ENCODE peak calls at places on chromosomes 2 and 18, in seven cellular contexts. M is HL-60, T is fibroblast of pulmonary artery, V is AG04450, Y is psoas muscle, S is GM13977, P is H9. L is an unnamed sample.

GRCh38 chr18:20971886-20972267 is 139.7 kb downstream of the ROCK1 start:
- DNase-seq in S (peak; percentile 9), M (peak; percentile 38), P (no peak), Y (no peak), V (no peak), T (peak; percentile 55), L (peak; percentile 41)

GRCh38 chr2:30372836-30373235 is 74.2 kb upstream of the LCLAT1 start:
- DNase-seq in Y (no peak), M (no peak), P (no peak), S (no peak), V (no peak), T (no peak), L (no peak)

GRCh38 chr2:10053351-10053750 is 10.0 kb downstream of the KLF11 start:
- DNase-seq in M (no peak), T (no peak), S (no peak), Y (no peak), V (no peak), P (no peak), L (no peak)

GRCh38 chr2:39266139-39266805 is 22.5 kb upstream of the CDKL4 start:
- DNase-seq in M (peak; percentile 7), Y (no peak), V (no peak), S (peak; percentile 34), P (no peak), T (peak; percentile 6), L (peak; percentile 45)

GRCh38 chr2:119233326-119234020 is 9.8 kb downstream of the STEAP3 start:
- DNase-seq in V (no peak), T (peak; percentile 27), Y (peak; percentile 77), P (no peak), M (no peak), S (peak; percentile 80), L (peak; percentile 45)

GRCh38 chr18:26386421-26386820 is 160.2 kb downstream of the TAF4B start:
- DNase-seq in V (no peak), T (peak; percentile 49), S (no peak), M (no peak), Y (no peak), P (no peak), L (no peak)

GRCh38 chr18:48831113-48831759 is 119.5 kb downstream of the SMAD7 start:
- DNase-seq in Y (peak; percentile 8), M (no peak), V (no peak), T (no peak), S (no peak), P (peak; percentile 10), L (no peak)

GRCh38 chr2:46067501-46068292 is 229.5 kb upstream of the EPAS1 start:
- DNase-seq in V (peak; percentile 93), S (no peak), T (peak; percentile 99), Y (no peak), P (no peak), M (no peak), L (peak; percentile 18)

GRCh38 chr2:54669677-54670484 is 53.6 kb upstream of the EML6 start:
- DNase-seq in S (no peak), V (no peak), Y (no peak), T (peak; percentile 93), P (no peak), M (peak; percentile 81), L (peak; percentile 82)

GRCh38 chr2:1511455-1511854 is 98.2 kb downstream of the TPO start:
- DNase-seq in P (no peak), V (no peak), T (no peak), Y (no peak), S (no peak), M (no peak), L (no peak)

GRCh38 chr2:173590278-173590811 is 235.7 kb downstream of the CDCA7 start:
- DNase-seq in S (no peak), P (no peak), M (no peak), Y (peak; percentile 88), T (peak; percentile 88), V (peak; percentile 82), L (peak; percentile 98)

GRCh38 chr2:20094142-20094792 is 42.8 kb upstream of the LAPTM4A start:
- DNase-seq in M (no peak), T (no peak), P (no peak), S (no peak), V (no peak), Y (no peak), L (no peak)

GRCh38 chr18:33960393-33960792 is 264.3 kb downstream of the NOL4 start:
- DNase-seq in Y (no peak), S (no peak), T (no peak), V (no peak), M (no peak), P (no peak), L (peak; percentile 7)

GRCh38 chr2:85066874-85067351 is 66.3 kb upstream of the TCF7L1 start:
- DNase-seq in S (peak; percentile 64), T (peak; percentile 90), V (peak; percentile 74), M (peak; percentile 54), Y (peak; percentile 85), P (peak; percentile 90), L (peak; percentile 77)

GRCh38 chr18:27861539-27861938 is 315.4 kb downstream of the CDH2 start:
- DNase-seq in P (no peak), M (no peak), T (no peak), V (no peak), Y (no peak), S (no peak), L (no peak)

GRCh38 chr2:226274143-226274542 is 525.5 kb downstream of the IRS1 start:
- DNase-seq in P (no peak), V (no peak), Y (no peak), M (no peak), S (no peak), T (no peak), L (peak; percentile 38)

GRCh38 chr2:168272225-168272624 is 24.8 kb upstream of the STK39 start:
- DNase-seq in S (no peak), Y (no peak), M (no peak), P (no peak), T (peak; percentile 4), V (no peak), L (peak; percentile 43)

GRCh38 chr18:53941601-53942335 is 282.7 kb downstream of the MBD2 start:
- DNase-seq in T (peak; percentile 3), M (peak; percentile 60), P (no peak), S (no peak), Y (no peak), V (no peak), L (peak; percentile 57)

GRCh38 chr2:122531803-122532344 is 776.4 kb downstream of the TSN start:
- DNase-seq in M (no peak), P (peak; percentile 88), V (no peak), Y (peak; percentile 35), S (no peak), T (peak; percentile 11), L (no peak)
- TF ChIP-seq CTCF in M (no peak), P (peak; percentile 98), V (no peak), Y (peak; percentile 4), S (peak; percentile 39), T (peak; percentile 42), L (peak; percentile 15)

DNA sequence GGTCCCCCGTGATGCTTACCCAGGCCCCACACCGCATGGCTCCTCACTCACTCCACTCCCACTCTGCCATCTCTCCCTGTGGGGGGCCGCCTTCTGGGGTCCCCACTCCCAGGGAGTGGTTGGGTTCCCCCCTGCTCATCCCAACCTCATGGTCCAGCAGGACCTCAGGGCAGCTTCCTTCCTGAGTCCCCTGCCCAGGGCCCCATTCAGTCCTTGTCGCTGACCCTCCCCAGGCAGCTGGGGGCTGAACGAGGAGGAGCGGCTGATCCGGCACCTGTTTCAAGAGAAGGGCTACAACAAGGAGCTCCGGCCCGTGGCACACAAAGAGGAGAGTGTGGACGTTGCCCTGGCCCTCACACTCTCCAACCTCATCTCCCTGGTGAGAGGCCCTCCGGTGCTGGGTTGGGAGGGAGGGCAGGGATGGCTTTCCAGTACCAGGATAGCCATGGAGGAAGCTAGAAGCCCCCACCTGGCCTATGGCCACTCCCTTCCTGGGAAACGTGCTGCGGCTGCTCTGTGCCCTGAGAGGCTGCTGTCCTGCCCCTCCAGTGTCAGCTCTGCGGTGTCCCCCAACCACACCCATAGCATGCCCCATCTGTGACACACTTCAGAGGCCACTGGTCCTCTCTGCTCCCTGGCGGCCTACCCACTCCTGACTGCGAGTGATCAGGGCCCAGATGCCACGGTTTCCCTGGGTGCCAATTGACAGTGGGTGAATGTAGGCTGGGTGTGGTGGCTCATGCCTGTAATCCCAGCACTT is 516 bp downstream of the CHRND start:
- DNase-seq in Y (peak; percentile 56), T (no peak), P (no peak), M (no peak), V (no peak), S (no peak), L (no peak)
- TF ChIP-seq CTCF in Y (no peak), T (no peak), P (no peak), M (no peak), V (no peak), S (no peak), L (no peak)

GRCh38 chr2:15782009-15782751 is 158.2 kb upstream of the MYCN start:
- DNase-seq in V (no peak), S (no peak), M (no peak), Y (no peak), P (no peak), T (peak; percentile 10), L (peak; percentile 4)

GRCh38 chr2:15780234-15780633 is 160.1 kb upstream of the MYCN start:
- DNase-seq in P (no peak), T (no peak), V (no peak), M (no peak), Y (no peak), S (no peak), L (no peak)

GRCh38 chr2:15779381-15780041 is 160.8 kb upstream of the MYCN start:
- DNase-seq in P (no peak), V (no peak), S (no peak), Y (no peak), T (no peak), M (no peak), L (no peak)

GRCh38 chr2:15782769-15783294 is 157.5 kb upstream of the MYCN start:
- DNase-seq in V (no peak), S (no peak), P (no peak), M (no peak), Y (no peak), T (no peak), L (no peak)

DNA sequence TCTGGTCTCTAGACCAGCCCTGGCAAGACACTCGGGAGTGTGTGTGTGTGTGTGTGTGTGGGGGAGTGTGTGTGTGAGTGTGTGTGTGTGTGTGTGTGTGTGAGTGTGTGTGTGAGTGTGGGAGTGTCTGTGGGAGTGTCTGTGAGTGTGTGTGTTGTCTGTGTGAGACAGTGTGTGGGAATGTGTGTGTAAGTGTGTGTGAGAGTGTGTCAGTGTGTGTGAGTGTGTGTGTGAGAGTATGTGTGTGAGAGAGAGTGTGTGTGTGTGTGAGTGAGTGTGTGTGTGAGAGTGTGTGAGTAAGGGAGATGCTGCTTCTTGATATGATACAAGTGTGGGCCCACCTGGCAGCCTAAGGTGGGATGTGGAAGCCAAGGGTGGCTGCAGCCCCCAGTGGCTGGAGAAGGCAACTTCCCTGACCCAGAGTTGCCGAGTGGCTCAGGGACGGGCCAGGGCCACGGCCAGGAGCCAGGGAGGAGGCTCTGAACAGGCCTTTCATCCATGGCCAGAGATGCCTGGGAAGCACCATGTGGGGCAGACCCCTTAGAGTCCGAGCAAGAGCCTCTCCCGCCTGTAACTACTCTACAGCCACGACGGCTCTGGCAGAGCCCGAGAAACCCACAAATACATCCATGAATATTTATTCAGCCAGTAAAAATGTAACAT is 159.3 kb upstream of the MYCN start:
- DNase-seq in M (no peak), S (no peak), P (peak; percentile 44), Y (no peak), V (no peak), T (no peak), L (no peak)
- TF ChIP-seq CTCF in M (no peak), S (no peak), P (peak; percentile 43), Y (no peak), V (no peak), T (no peak), L (no peak)

GRCh38 chr18:9147440-9148238 is 11.1 kb downstream of the ANKRD12 start:
- DNase-seq in Y (no peak), M (peak; percentile 81), P (peak; percentile 31), T (peak; percentile 85), S (peak; percentile 33), V (no peak), L (peak; percentile 74)
- TF ChIP-seq CTCF in Y (peak; percentile 70), M (peak; percentile 83), P (peak; percentile 72), T (peak; percentile 86), S (peak; percentile 84), V (peak; percentile 84), L (peak; percentile 84)

L was measured in epithelial cell of esophagus.